ENCODE peak calls at places on chromosomes 4 and X, in four cellular contexts. R is GM12878, S is K562, A is GM12891. I is an unnamed sample.

GRCh38 chr4:83083925-83084475 is 30.5 kb downstream of the PLAC8 start:
- DNase-seq in S (no peak), A (no peak), R (no peak), I (no peak)

GRCh38 chr4:65983062-65983461 is 312.8 kb upstream of the EPHA5 start:
- DNase-seq in R (no peak), A (no peak), S (no peak), I (no peak)

GRCh38 chr4:176340871-176341685 is 21.3 kb downstream of the SPCS3 start:
- DNase-seq in R (no peak), A (no peak), S (peak; percentile 28), I (peak; percentile 12)

GRCh38 chr4:36313687-36314086 is 32.3 kb downstream of the DTHD1 start:
- DNase-seq in S (no peak), A (no peak), R (no peak), I (no peak)

GRCh38 chr4:140223056-140223810 is 69.2 kb upstream of the MAML3 start:
- DNase-seq in R (no peak), S (no peak), A (no peak), I (no peak)

GRCh38 chrX:8815460-8816065 is 14.4 kb upstream of the FAM9A start:
- DNase-seq in S (peak; percentile 66), R (peak; percentile 4), A (peak; percentile 4), I (peak; percentile 4)

GRCh38 chrX:137550561-137551305 is 15.2 kb upstream of the ZIC3 start:
- DNase-seq in A (no peak), R (no peak), S (no peak), I (no peak)

GRCh38 chr4:4456351-4456750 is 69.4 kb downstream of the NSG1 start:
- DNase-seq in S (no peak), R (no peak), A (no peak), I (no peak)

GRCh38 chr4:4866124-4866832 is 6.8 kb downstream of the MSX1 start:
- DNase-seq in S (no peak), R (no peak), A (no peak), I (no peak)

GRCh38 chr4:165191814-165192499 is 15.4 kb upstream of the KLHL2 start:
- DNase-seq in A (no peak), R (no peak), S (no peak), I (no peak)

GRCh38 chrX:152600853-152601635 is 36.7 kb upstream of the GABRQ start:
- DNase-seq in A (no peak), R (no peak), S (peak; percentile 6), I (no peak)

DNA sequence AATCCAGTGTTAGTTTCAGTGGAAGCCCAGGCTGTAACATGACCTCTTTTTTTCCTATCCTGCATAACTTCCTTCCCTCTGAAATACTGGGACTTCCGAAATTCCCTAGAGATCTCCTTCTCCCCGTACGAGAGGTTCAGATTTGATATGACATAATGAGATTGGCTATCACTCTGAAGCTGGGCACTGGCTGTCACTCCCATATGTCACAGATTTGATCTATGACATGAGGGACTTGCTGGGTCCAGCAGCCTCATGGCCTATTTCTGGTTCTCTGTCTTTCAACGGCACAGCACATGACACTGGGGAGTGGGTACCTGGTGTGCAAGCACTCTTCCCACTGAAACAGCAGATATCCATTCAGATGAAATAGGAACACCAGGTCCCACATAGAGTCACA is 36.7 kb downstream of the PF4 start:
- DNase-seq in R (no peak), A (no peak), S (no peak), I (no peak)
- TF ChIP-seq SPI1 in R (no peak), A (no peak), S (no peak), I (no peak)

GRCh38 chr4:156312261-156312847 is 358.7 kb upstream of the CTSO start:
- DNase-seq in A (no peak), R (no peak), S (no peak), I (no peak)
- TF ChIP-seq SPI1 in A (no peak), R (no peak), S (no peak), I (no peak)

GRCh38 chr4:143085644-143086043 is 99.1 kb upstream of the USP38 start:
- DNase-seq in S (no peak), A (no peak), R (no peak), I (no peak)

GRCh38 chr4:143082698-143083097 is 102.0 kb upstream of the USP38 start:
- DNase-seq in R (no peak), A (no peak), S (no peak), I (no peak)

GRCh38 chr4:143085224-143085623 is 99.5 kb upstream of the USP38 start:
- DNase-seq in S (no peak), R (no peak), A (no peak), I (no peak)

GRCh38 chr4:143084566-143084965 is 100.2 kb upstream of the USP38 start:
- DNase-seq in A (no peak), S (no peak), R (no peak), I (no peak)

DNA sequence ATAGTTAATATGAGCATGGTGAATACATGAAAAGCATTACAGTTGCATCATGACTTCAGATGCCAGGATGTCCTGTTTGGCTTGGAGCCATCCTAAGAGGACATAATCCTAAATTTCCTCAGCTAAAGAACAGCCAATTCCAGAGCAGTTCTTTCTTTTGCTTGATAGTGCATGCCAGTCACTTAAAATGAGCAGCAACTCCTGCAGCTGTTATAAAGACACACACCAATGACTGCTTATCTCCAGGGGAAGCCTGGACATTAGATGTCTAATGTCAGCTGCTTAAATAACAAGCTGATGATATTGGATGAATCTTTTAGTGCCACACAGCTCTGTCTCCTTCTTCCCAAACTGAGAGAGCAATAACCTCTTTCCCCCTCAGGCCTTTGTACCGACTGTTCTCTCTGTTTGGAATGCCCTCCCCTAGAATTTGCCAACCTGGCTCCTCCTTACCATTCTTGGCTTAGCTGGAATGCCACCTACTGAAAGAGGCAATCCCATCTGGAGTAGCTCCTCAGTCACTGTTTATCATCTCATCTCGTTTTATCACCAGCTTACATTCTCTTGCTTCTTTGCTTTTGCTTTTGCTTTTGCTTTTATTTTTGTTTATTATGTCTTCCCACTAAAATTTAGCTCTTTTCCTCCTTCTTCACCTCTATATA is 100.8 kb upstream of the USP38 start:
- DNase-seq in S (no peak), R (no peak), A (no peak), I (no peak)
- TF ChIP-seq SPI1 in S (no peak), R (no peak), A (no peak), I (no peak)

GRCh38 chr4:57405359-57405758 is 295.2 kb upstream of the IGFBP7 start:
- DNase-seq in A (no peak), S (no peak), R (no peak), I (no peak)
- TF ChIP-seq SPI1 in A (no peak), S (no peak), R (no peak), I (no peak)

GRCh38 chrX:63765692-63766091 is 19.3 kb downstream of the ARHGEF9 start:
- DNase-seq in A (no peak), R (no peak), S (no peak), I (no peak)

GRCh38 chrX:63755892-63756291 is 29.1 kb downstream of the ARHGEF9 start:
- DNase-seq in R (no peak), A (no peak), S (no peak), I (no peak)

GRCh38 chrX:63764946-63765345 is 20.1 kb downstream of the ARHGEF9 start:
- DNase-seq in S (no peak), R (no peak), A (no peak), I (no peak)

DNA sequence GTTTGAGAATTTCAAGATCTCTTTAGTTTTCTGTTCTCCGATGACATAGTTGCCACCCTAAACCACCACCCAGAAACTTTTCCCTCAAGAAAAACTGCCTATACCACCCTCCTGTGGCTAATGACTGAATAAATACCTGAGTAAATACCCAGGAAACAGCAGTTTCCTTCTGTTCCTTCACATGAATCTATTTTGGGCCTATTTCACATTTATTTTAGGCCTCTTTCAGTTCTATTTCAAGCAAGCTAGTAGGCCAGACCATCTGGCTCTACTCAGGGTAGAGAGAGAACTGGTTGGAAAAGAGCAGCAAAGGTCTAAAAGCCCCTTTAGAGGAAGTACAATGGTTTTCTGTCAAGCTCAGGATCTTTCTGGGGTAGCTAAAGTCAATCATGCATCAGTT is 23.4 kb downstream of the ARHGEF9 start:
- DNase-seq in R (peak; percentile 34), A (no peak), S (no peak), I (no peak)
- TF ChIP-seq SPI1 in R (no peak), A (no peak), S (no peak), I (no peak)

GRCh38 chr4:52095374-52095773 is 44.3 kb downstream of the SPATA18 start:
- DNase-seq in A (no peak), R (no peak), S (no peak), I (no peak)
- TF ChIP-seq SPI1 in A (no peak), R (no peak), S (no peak), I (no peak)

GRCh38 chr4:53141308-53141707 is 224.6 kb downstream of the SCFD2 start:
- DNase-seq in R (no peak), S (no peak), A (no peak), I (no peak)

GRCh38 chr4:53131562-53131925 is 234.3 kb downstream of the SCFD2 start:
- DNase-seq in S (no peak), A (no peak), R (no peak), I (no peak)

GRCh38 chr4:53132117-53132889 is 233.6 kb downstream of the SCFD2 start:
- DNase-seq in S (no peak), A (no peak), R (no peak), I (no peak)

GRCh38 chr4:53137468-53137867 is 228.4 kb downstream of the SCFD2 start:
- DNase-seq in A (no peak), S (no peak), R (no peak), I (no peak)

GRCh38 chr4:53136954-53137353 is 228.9 kb downstream of the SCFD2 start:
- DNase-seq in S (no peak), A (no peak), R (no peak), I (no peak)
- TF ChIP-seq SPI1 in S (no peak), A (no peak), R (no peak), I (no peak)

GRCh38 chrX:3295731-3296130 is 50.7 kb downstream of the MXRA5 start:
- DNase-seq in S (peak; percentile 58), R (no peak), A (no peak), I (no peak)
- TF ChIP-seq SPI1 in S (no peak), R (no peak), A (no peak), I (no peak)

GRCh38 chrX:135477576-135477975 is 42.9 kb upstream of the INTS6L start:
- DNase-seq in R (no peak), S (peak; percentile 28), A (no peak), I (peak; percentile 46)
- TF ChIP-seq SPI1 in R (no peak), S (no peak), A (no peak), I (no peak)

GRCh38 chrX:30144221-30144620 is 71.1 kb upstream of the MAGEB2 start:
- DNase-seq in R (no peak), A (no peak), S (no peak), I (no peak)
- TF ChIP-seq SPI1 in R (no peak), A (no peak), S (no peak), I (no peak)

I was measured in HL-60.